ENCODE peak calls at places on chromosomes 1 and 21, in seven cellular contexts. T is neuronal stem cell, L is mesenchymal stem cell, S is mesendoderm, W is mammary epithelial cell, O is fibroblast of lung, M is IMR-90. A is an unnamed sample.

GRCh38 chr1:178273707-178274410 is 180.0 kb downstream of the RASAL2 start:
- DNase-seq in T (no peak), L (no peak), S (peak), W (peak), O (no peak), M (peak), A (peak)

GRCh38 chr1:241696172-241696814 is 44.2 kb downstream of the WDR64 start:
- DNase-seq in T (no peak), L (no peak), S (peak), W (no peak), O (no peak), M (no peak), A (no peak)

GRCh38 chr1:41240806-41241747 is 1.0 kb downstream of the SCMH1 start:
- DNase-seq in T (peak), L (peak), S (peak), W (peak), O (peak), M (peak), A (peak)

GRCh38 chr21:32463889-32464300 is 51.4 kb downstream of the EVA1C start:
- DNase-seq in T (no peak), L (no peak), S (no peak), W (peak), O (peak), M (peak), A (peak)

GRCh38 chr1:202189012-202189790 is 4.4 kb upstream of the LGR6 start:
- DNase-seq in T (peak), L (peak), S (peak), W (peak), O (peak), M (peak), A (peak)

GRCh38 chr21:27555996-27556395 is 589.1 kb upstream of the ADAMTS5 start:
- DNase-seq in T (no peak), L (no peak), S (no peak), W (no peak), O (no peak), M (no peak), A (peak)

GRCh38 chr21:34510148-34511142 is 1.6 kb downstream of the KCNE1 start:
- DNase-seq in T (peak), L (peak), S (peak), W (peak), O (peak), M (peak), A (peak)

GRCh38 chr1:209685835-209686234 is 10.6 kb downstream of the G0S2 start:
- DNase-seq in T (no peak), L (no peak), S (peak), W (peak), O (no peak), M (no peak), A (no peak)

GRCh38 chr21:15063821-15064575 is 802 bp downstream of the NRIP1 start:
- DNase-seq in T (no peak), L (peak), S (peak), W (peak), O (peak), M (no peak), A (peak)

GRCh38 chr1:82090104-82090503 is 289.4 kb downstream of the ADGRL2 start:
- DNase-seq in T (no peak), L (peak), S (no peak), W (no peak), O (peak), M (no peak), A (peak)

GRCh38 chr1:109780982-109781381 is 17.3 kb upstream of the EPS8L3 start:
- DNase-seq in T (no peak), L (no peak), S (no peak), W (no peak), O (no peak), M (no peak), A (no peak)

GRCh38 chr1:68918563-68918962 is 421.7 kb upstream of the DEPDC1 start:
- DNase-seq in T (no peak), L (no peak), S (no peak), W (no peak), O (no peak), M (no peak), A (no peak)

GRCh38 chr1:68919070-68919469 is 422.2 kb upstream of the DEPDC1 start:
- DNase-seq in T (no peak), L (no peak), S (no peak), W (peak), O (peak), M (no peak), A (no peak)

GRCh38 chr1:68917456-68917855 is 420.6 kb upstream of the DEPDC1 start:
- DNase-seq in T (no peak), L (no peak), S (no peak), W (no peak), O (no peak), M (no peak), A (no peak)

GRCh38 chr1:68916227-68916853 is 419.5 kb upstream of the DEPDC1 start:
- DNase-seq in T (no peak), L (peak), S (peak), W (peak), O (peak), M (peak), A (peak)
- H3K27ac ChIP-seq in T (no peak), L (peak), S (no peak), W (no peak), O (no peak), M (no peak), A (no peak)

DNA sequence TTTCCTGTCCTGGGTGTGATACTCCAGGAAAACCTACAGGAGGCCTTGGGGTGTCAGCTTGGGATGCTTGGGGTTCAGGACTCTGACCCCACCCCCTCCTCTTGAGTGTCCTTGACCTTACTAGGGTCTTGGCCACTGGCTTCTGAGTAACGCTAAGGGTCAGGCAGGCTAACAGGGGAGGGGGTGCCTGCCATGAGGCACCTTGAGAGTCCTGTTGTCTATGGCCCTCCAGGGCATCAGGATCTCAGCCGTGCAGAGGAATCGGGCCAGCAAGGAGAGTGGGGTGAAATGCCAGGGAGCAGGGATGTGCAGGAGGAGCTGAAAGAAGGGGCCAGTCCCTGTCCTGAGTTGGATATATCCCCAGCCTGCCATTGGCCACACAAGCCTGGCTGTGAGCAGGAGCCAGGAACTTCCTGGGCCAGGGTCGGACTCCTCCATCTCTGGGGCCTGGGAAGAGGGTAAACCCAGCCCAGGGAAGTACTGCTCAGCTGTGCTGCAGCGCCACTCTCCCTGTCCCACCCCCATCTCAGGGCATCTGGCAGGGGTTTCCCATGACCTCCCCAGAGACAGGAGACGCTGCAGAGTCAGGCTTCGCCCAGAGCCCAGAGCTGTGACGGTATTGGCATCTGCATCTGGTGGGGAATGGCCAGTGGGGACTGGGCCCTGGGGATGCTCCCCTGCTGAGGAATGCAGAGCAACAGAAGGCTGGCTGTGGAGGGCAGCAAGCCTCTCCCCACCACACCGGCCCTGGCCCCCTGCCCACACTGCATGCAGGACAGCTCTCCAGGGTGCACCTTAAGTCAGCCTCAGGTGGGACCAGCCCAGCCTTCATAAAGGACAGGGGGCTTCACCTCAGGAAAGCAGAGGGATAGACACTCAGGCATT is 6.3 kb downstream of the KIF21B start:
- DNase-seq in T (no peak), L (peak), S (peak), W (no peak), O (no peak), M (no peak), A (no peak)
- H3K9ac ChIP-seq in T (peak), L (no peak), S (no peak), W (no peak), O (no peak), M (no peak), A (no peak)

DNA sequence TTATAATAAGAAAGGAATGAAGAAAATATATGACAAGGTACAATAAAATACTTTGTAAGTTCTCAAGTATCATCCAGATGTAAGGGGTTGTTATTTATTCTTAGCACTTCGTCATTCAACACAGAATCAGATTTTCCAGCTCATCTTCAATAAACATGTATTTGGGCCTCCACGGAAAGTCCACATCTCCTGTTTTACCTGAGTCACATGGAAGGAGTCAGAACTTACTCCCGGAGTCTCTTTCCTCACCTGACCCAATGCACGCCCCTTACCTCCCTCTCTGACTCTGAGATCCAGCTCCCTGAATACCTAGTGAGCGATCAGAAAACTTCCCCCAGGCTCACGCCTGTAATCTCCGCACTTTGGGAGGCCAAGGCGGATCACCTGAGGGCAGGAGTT is 1.5 kb upstream of the PMVK start:
- DNase-seq in T (no peak), L (no peak), S (no peak), W (peak), O (no peak), M (no peak), A (no peak)
- H3K27ac ChIP-seq in T (no peak), L (peak), S (no peak), W (peak), O (peak), M (peak), A (peak)

GRCh38 chr1:15245593-15246325 is 1.3 kb upstream of the FHAD1 start:
- DNase-seq in T (no peak), L (peak), S (no peak), W (peak), O (peak), M (peak), A (peak)

GRCh38 chr1:15251807-15252546 is 5.0 kb downstream of the FHAD1 start:
- DNase-seq in T (no peak), L (no peak), S (no peak), W (no peak), O (no peak), M (no peak), A (no peak)

GRCh38 chr1:15246960-15247614 is at the start of gene FHAD1:
- DNase-seq in T (peak), L (peak), S (peak), W (peak), O (peak), M (peak), A (peak)

GRCh38 chr1:15248238-15248637 is 1.2 kb downstream of the FHAD1 start:
- DNase-seq in T (no peak), L (no peak), S (no peak), W (no peak), O (no peak), M (no peak), A (no peak)

GRCh38 chr1:15249032-15249601 is 2.1 kb downstream of the FHAD1 start:
- DNase-seq in T (no peak), L (no peak), S (no peak), W (no peak), O (no peak), M (peak), A (no peak)
- H3K9ac ChIP-seq in T (no peak), L (no peak), S (no peak), W (no peak), O (no peak), M (no peak), A (no peak)

DNA sequence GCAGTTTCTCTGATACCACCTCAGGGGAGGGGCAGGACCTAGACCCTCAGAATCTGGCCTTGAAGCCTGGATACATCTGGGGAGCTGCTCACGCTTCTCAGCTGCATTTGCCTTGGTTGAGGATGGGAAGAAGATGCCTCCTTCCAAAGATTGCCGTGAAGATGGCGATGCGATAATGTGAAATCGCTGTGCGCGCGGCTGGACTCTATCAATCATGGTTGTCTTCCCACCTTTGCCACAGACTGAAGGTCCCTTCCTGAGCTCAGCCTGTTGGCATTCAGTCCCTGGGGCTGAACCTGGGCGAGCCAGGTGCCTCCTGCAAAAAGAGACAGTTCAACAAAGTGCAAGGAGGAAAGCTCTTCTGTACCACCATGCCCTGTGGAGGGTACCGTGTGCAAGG is 114.4 kb upstream of the SLC45A1 start:
- DNase-seq in T (no peak), L (no peak), S (no peak), W (no peak), O (no peak), M (no peak), A (no peak)
- H3K27ac ChIP-seq in T (no peak), L (no peak), S (no peak), W (no peak), O (no peak), M (peak), A (peak)

GRCh38 chr1:1306070-1306660 is 1.6 kb downstream of the ACAP3 start:
- DNase-seq in T (no peak), L (peak), S (peak), W (no peak), O (no peak), M (peak), A (peak)

GRCh38 chr1:1304331-1305299 is 3.1 kb downstream of the ACAP3 start:
- DNase-seq in T (no peak), L (peak), S (peak), W (peak), O (peak), M (peak), A (peak)

GRCh38 chr1:1303736-1304135 is 4.0 kb downstream of the ACAP3 start:
- DNase-seq in T (no peak), L (no peak), S (no peak), W (no peak), O (no peak), M (no peak), A (no peak)

GRCh38 chr1:1306661-1307260 is 969 bp downstream of the ACAP3 start:
- DNase-seq in T (no peak), L (peak), S (no peak), W (no peak), O (no peak), M (no peak), A (peak)

DNA sequence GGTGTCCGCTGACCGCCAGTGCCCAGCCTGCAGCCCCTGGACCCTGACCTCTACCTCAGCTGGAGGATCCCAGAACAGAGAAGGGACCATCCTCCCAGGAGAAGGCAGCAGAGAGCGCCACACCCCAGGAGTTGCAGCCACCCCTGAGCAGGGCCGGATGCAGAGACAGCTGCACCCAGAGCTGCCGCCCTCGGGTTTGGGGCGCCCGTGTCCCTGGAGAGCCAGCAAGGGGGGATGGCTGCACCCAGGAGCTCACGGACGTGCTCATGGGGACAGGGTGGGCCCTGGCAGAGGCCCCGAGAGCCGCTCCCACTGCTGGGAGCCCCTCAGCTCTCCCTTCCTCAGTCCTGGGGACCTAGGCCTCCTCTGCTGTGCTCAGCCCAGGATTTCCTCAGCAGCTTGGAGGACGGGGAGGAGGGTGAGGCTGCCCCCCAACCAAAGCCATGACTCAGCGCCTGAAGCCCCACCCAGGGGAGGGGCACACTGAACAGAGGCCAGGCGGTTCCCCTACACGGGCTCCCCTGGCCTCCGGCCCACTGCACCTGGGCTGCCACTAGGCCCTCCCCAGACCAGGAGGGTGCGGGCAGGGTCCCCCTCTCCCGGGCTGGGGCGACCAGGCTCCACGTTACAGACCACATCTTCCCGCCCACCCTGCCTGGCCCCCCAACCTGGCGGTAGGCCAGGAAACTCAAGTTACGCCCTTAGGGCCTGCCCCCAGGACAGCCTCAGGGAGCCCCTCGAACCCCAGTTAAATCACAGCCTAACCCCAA is 2.2 kb downstream of the ACAP3 start:
- DNase-seq in T (no peak), L (peak), S (peak), W (peak), O (peak), M (peak), A (peak)
- H3K9ac ChIP-seq in T (peak), L (peak), S (peak), W (no peak), O (peak), M (peak), A (peak)

GRCh38 chr1:158864595-158864994 is 33.4 kb downstream of the MNDA start:
- DNase-seq in T (peak), L (no peak), S (peak), W (no peak), O (no peak), M (no peak), A (no peak)
- H3K27ac ChIP-seq in T (no peak), L (no peak), S (no peak), W (no peak), O (no peak), M (no peak), A (no peak)

DNA sequence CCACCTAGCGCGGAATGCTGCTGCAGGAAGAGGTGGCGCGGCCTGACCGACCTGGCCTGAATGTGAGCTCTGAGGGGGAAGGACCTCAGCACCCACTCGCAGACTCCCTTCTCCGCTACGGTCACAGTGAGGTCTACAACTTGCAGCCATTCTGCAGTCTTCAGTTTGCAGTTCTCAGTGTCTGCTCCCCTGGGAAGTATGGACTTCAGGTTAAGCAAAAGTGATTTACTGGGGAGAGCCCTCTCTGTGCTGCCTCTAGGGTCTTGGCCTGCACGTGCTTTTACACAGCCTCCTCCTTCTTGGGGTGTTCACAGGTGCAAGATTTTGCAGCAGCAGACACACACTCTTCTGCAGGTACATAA is 296.0 kb downstream of the OMA1 start:
- DNase-seq in T (no peak), L (no peak), S (no peak), W (no peak), O (no peak), M (no peak), A (no peak)
- H3K9ac ChIP-seq in T (no peak), L (no peak), S (no peak), W (no peak), O (no peak), M (no peak), A (no peak)